ENCODE peak calls at places on chromosomes 16 and 17, in six cellular contexts. One of them, this sample, is unnamed.

GRCh38 chr17:5788266-5788900 is 204.1 kb upstream of the NLRP1 start:
- DNase-seq in HFFc6: peak
- DNase-seq in dorsolateral prefrontal cortex: peak
- DNase-seq in fibroblast of the aortic adventitia: peak
- DNase-seq in progenitor cell of endocrine pancreas: no peak
- DNase-seq in GM23338: no peak
- DNase-seq in this sample: no peak

GRCh38 chr16:3458278-3458851 is 14.9 kb downstream of the NAA60 start:
- DNase-seq in dorsolateral prefrontal cortex: no peak
- DNase-seq in progenitor cell of endocrine pancreas: no peak
- DNase-seq in GM23338: peak
- DNase-seq in HFFc6: peak
- DNase-seq in fibroblast of the aortic adventitia: peak
- DNase-seq in this sample: no peak

GRCh38 chr16:69724981-69725479 is 1.3 kb downstream of the NQO1 start:
- DNase-seq in dorsolateral prefrontal cortex: no peak
- DNase-seq in GM23338: peak
- DNase-seq in fibroblast of the aortic adventitia: peak
- DNase-seq in HFFc6: no peak
- DNase-seq in progenitor cell of endocrine pancreas: no peak
- DNase-seq in this sample: no peak

GRCh38 chr17:49723423-49723822 is 15.7 kb upstream of the SLC35B1 start:
- DNase-seq in dorsolateral prefrontal cortex: no peak
- DNase-seq in GM23338: no peak
- DNase-seq in fibroblast of the aortic adventitia: peak
- DNase-seq in progenitor cell of endocrine pancreas: no peak
- DNase-seq in HFFc6: no peak
- DNase-seq in this sample: no peak

GRCh38 chr16:17723735-17724134 is 253.0 kb upstream of the XYLT1 start:
- DNase-seq in HFFc6: no peak
- DNase-seq in fibroblast of the aortic adventitia: peak
- DNase-seq in dorsolateral prefrontal cortex: no peak
- DNase-seq in progenitor cell of endocrine pancreas: no peak
- DNase-seq in GM23338: no peak
- DNase-seq in this sample: peak

GRCh38 chr17:57570740-57571344 is 174.3 kb downstream of the CCDC182 start:
- DNase-seq in progenitor cell of endocrine pancreas: no peak
- DNase-seq in dorsolateral prefrontal cortex: no peak
- DNase-seq in HFFc6: no peak
- DNase-seq in GM23338: peak
- DNase-seq in fibroblast of the aortic adventitia: peak
- DNase-seq in this sample: no peak

GRCh38 chr17:15918661-15919259 is 26.2 kb upstream of the ADORA2B start:
- DNase-seq in GM23338: no peak
- DNase-seq in progenitor cell of endocrine pancreas: no peak
- DNase-seq in dorsolateral prefrontal cortex: no peak
- DNase-seq in HFFc6: no peak
- DNase-seq in fibroblast of the aortic adventitia: no peak
- DNase-seq in this sample: no peak

GRCh38 chr17:27947005-27947406 is 53.8 kb upstream of the LYRM9 start:
- DNase-seq in fibroblast of the aortic adventitia: no peak
- DNase-seq in GM23338: no peak
- DNase-seq in progenitor cell of endocrine pancreas: no peak
- DNase-seq in dorsolateral prefrontal cortex: no peak
- DNase-seq in HFFc6: no peak
- DNase-seq in this sample: no peak

GRCh38 chr16:24935336-24935735 is 79.8 kb downstream of the ARHGAP17 start:
- DNase-seq in GM23338: no peak
- DNase-seq in fibroblast of the aortic adventitia: no peak
- DNase-seq in HFFc6: no peak
- DNase-seq in dorsolateral prefrontal cortex: no peak
- DNase-seq in progenitor cell of endocrine pancreas: no peak
- DNase-seq in this sample: no peak

DNA sequence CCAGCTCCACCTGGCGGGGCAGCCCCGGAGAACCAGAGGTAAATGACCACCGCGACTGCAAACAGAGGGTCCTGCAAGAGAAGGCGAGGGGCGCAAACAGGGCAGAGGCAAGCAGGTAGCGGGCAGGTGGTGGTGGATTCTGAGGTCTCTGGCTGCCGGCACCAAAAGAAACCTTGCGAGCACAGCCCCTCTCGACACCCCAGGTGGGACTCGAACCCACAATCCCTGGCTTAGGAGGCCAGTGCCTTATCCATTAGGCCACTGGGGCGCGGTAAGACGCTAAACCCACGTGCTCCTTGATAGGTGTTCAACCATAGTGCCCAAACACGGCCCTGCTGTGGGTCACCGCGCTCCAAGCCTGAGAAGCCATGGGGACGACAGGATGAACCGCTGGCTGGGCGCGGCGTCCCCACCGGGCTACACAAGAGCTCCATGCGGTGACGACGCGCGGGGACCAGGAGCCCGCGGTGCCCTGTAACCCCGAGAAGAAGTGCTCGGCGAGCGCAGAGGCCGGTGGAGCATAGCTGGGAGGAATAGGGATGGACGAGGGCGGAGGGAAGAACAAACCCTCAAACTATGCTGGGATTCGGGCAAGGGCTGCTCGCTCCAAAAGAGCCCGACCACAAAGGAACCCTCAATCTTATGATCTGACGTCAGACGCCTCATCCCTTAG is 12.4 kb downstream of the ATP5PD start:
- DNase-seq in fibroblast of the aortic adventitia: peak
- DNase-seq in HFFc6: peak
- DNase-seq in dorsolateral prefrontal cortex: peak
- DNase-seq in GM23338: peak
- DNase-seq in progenitor cell of endocrine pancreas: peak
- DNase-seq in this sample: no peak
- TF ChIP-seq CTCF in fibroblast of the aortic adventitia: peak
- TF ChIP-seq CTCF in HFFc6: peak
- TF ChIP-seq CTCF in dorsolateral prefrontal cortex: no peak
- TF ChIP-seq CTCF in GM23338: peak
- TF ChIP-seq CTCF in progenitor cell of endocrine pancreas: peak
- TF ChIP-seq CTCF in this sample: peak

GRCh38 chr16:55557186-55557585 is 9.3 kb upstream of the CAPNS2 start:
- DNase-seq in progenitor cell of endocrine pancreas: no peak
- DNase-seq in GM23338: no peak
- DNase-seq in HFFc6: no peak
- DNase-seq in fibroblast of the aortic adventitia: no peak
- DNase-seq in dorsolateral prefrontal cortex: no peak
- DNase-seq in this sample: no peak
- TF ChIP-seq CTCF in progenitor cell of endocrine pancreas: no peak
- TF ChIP-seq CTCF in GM23338: no peak
- TF ChIP-seq CTCF in HFFc6: no peak
- TF ChIP-seq CTCF in fibroblast of the aortic adventitia: no peak
- TF ChIP-seq CTCF in dorsolateral prefrontal cortex: no peak
- TF ChIP-seq CTCF in this sample: no peak

DNA sequence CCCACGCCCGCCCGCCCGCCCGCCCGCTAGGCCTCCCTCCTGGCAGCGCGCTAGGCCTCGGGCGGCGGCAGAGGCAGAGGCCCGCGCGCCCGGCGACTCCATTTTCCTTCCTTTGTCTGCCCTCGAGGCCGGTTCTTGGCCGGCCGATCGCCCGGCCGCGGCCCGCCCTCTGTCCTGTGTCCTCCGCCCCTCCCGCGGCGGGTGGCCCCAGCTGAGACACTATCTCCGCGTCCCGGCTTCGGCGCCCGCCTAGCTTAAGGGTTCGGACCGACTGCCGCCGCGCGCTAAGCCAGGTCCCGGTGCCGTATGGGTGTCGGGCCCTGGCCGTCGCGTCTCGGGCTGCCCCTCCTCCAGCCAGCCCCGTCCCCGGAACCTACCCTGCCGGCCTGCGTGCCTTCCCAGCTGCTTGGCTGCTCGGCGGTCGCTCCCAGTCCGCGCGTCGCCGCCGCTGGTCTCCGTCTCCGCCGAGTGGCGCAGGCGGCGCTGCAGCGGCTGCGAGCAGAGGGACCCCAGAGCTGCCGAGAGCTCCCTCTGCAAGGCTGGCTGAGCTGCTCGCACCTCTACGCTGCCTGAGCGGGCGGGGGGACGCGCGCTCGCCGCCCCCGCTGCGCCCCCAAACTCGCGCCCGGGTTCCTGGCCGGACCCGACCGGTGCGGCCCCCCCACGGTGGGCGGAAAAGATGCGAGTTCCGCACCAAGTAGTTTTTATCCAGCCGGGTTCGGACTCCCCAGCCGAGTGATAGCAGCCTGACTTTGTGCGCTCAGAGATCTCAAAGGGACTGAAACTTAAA is 787 bp downstream of the CTCF start:
- DNase-seq in fibroblast of the aortic adventitia: peak
- DNase-seq in dorsolateral prefrontal cortex: peak
- DNase-seq in progenitor cell of endocrine pancreas: peak
- DNase-seq in HFFc6: peak
- DNase-seq in GM23338: peak
- DNase-seq in this sample: no peak
- TF ChIP-seq CTCF in fibroblast of the aortic adventitia: peak
- TF ChIP-seq CTCF in dorsolateral prefrontal cortex: no peak
- TF ChIP-seq CTCF in progenitor cell of endocrine pancreas: peak
- TF ChIP-seq CTCF in HFFc6: peak
- TF ChIP-seq CTCF in GM23338: no peak
- TF ChIP-seq CTCF in this sample: no peak

GRCh38 chr17:76453431-76453743 is 435 bp upstream of the UBE2O start:
- DNase-seq in HFFc6: no peak
- DNase-seq in GM23338: no peak
- DNase-seq in progenitor cell of endocrine pancreas: no peak
- DNase-seq in dorsolateral prefrontal cortex: no peak
- DNase-seq in fibroblast of the aortic adventitia: no peak
- DNase-seq in this sample: no peak
- TF ChIP-seq CTCF in HFFc6: peak
- TF ChIP-seq CTCF in GM23338: no peak
- TF ChIP-seq CTCF in progenitor cell of endocrine pancreas: no peak
- TF ChIP-seq CTCF in dorsolateral prefrontal cortex: no peak
- TF ChIP-seq CTCF in fibroblast of the aortic adventitia: no peak
- TF ChIP-seq CTCF in this sample: no peak